ENCODE peak calls at places on chromosomes 7 and 10, in five cellular contexts. One of them, this sample, is unnamed.
A peak's percentile ranks its signal among the peaks of the same experiment; 100 is the strongest.

GRCh38 chr10:132788180-132788830 is 2.4 kb upstream of the NKX6-2 start:
- DNase-seq in tibial artery: no peak
- DNase-seq in H9: no peak
- DNase-seq in uterus: no peak
- DNase-seq in suprapubic skin: no peak
- DNase-seq in this sample: no peak

GRCh38 chr10:78000206-78000605 is 29.1 kb downstream of the POLR3A start:
- DNase-seq in H9: no peak
- DNase-seq in tibial artery: no peak
- DNase-seq in suprapubic skin: no peak
- DNase-seq in uterus: no peak
- DNase-seq in this sample: no peak

GRCh38 chr10:77163670-77164348 is 473.8 kb downstream of the KCNMA1 start:
- DNase-seq in tibial artery: peak; percentile 75
- DNase-seq in H9: no peak
- DNase-seq in uterus: peak; percentile 91
- DNase-seq in suprapubic skin: no peak
- DNase-seq in this sample: no peak

GRCh38 chr7:101593556-101593955 is 35.5 kb downstream of the MYL10 start:
- DNase-seq in suprapubic skin: no peak
- DNase-seq in uterus: no peak
- DNase-seq in tibial artery: no peak
- DNase-seq in H9: no peak
- DNase-seq in this sample: no peak

GRCh38 chr10:93095225-93095624 is 21.5 kb downstream of the CYP26A1 start:
- DNase-seq in H9: no peak
- DNase-seq in uterus: no peak
- DNase-seq in tibial artery: no peak
- DNase-seq in suprapubic skin: no peak
- DNase-seq in this sample: no peak

GRCh38 chr10:61262486-61263261 is 190.5 kb downstream of the TMEM26 start:
- DNase-seq in tibial artery: no peak
- DNase-seq in H9: no peak
- DNase-seq in suprapubic skin: no peak
- DNase-seq in uterus: no peak
- DNase-seq in this sample: no peak

GRCh38 chr7:29131678-29132077 is 14.7 kb downstream of the CPVL start:
- DNase-seq in suprapubic skin: no peak
- DNase-seq in H9: no peak
- DNase-seq in uterus: no peak
- DNase-seq in tibial artery: no peak
- DNase-seq in this sample: no peak

GRCh38 chr7:4718071-4718470 is 36.0 kb downstream of the FOXK1 start:
- DNase-seq in uterus: no peak
- DNase-seq in H9: no peak
- DNase-seq in suprapubic skin: no peak
- DNase-seq in tibial artery: no peak
- DNase-seq in this sample: no peak

GRCh38 chr7:155323001-155323638 is 25.4 kb downstream of the INSIG1 start:
- DNase-seq in uterus: no peak
- DNase-seq in H9: no peak
- DNase-seq in suprapubic skin: no peak
- DNase-seq in tibial artery: no peak
- DNase-seq in this sample: no peak

GRCh38 chr10:123863189-123863580 is 28.4 kb downstream of the CPXM2 start:
- DNase-seq in suprapubic skin: no peak
- DNase-seq in tibial artery: no peak
- DNase-seq in uterus: no peak
- DNase-seq in H9: no peak
- DNase-seq in this sample: no peak

GRCh38 chr10:74186678-74187077 is 35.7 kb downstream of the ADK start:
- DNase-seq in suprapubic skin: no peak
- DNase-seq in uterus: no peak
- DNase-seq in tibial artery: no peak
- DNase-seq in H9: no peak
- DNase-seq in this sample: no peak
- H3K27ac ChIP-seq in suprapubic skin: no peak overlapping the region
- H3K27ac ChIP-seq in uterus: no peak overlapping the region
- H3K27ac ChIP-seq in tibial artery: no peak overlapping the region
- H3K27ac ChIP-seq in H9: no peak overlapping the region
- H3K27ac ChIP-seq in this sample: no peak overlapping the region

GRCh38 chr7:44490351-44491200 is at the start of gene NUDCD3:
- DNase-seq in H9: peak; percentile 87
- DNase-seq in suprapubic skin: peak; percentile 87
- DNase-seq in uterus: peak; percentile 78
- DNase-seq in tibial artery: peak; percentile 88
- DNase-seq in this sample: peak; percentile 79
- TF ChIP-seq CTCF in H9: peak; percentile 25
- TF ChIP-seq CTCF in suprapubic skin: no peak
- TF ChIP-seq CTCF in uterus: no peak
- TF ChIP-seq CTCF in tibial artery: no peak
- TF ChIP-seq CTCF in this sample: peak; percentile 28

GRCh38 chr7:54874804-54875203 is 115.8 kb upstream of the SEC61G start:
- DNase-seq in tibial artery: no peak
- DNase-seq in suprapubic skin: no peak
- DNase-seq in H9: no peak
- DNase-seq in uterus: no peak
- DNase-seq in this sample: no peak
- H3K27ac ChIP-seq in tibial artery: no peak overlapping the region
- H3K27ac ChIP-seq in suprapubic skin: no peak overlapping the region
- H3K27ac ChIP-seq in H9: no peak overlapping the region
- H3K27ac ChIP-seq in uterus: no peak overlapping the region
- H3K27ac ChIP-seq in this sample: no peak overlapping the region

GRCh38 chr10:6065845-6066244 is 3.7 kb upstream of the IL2RA start:
- DNase-seq in tibial artery: peak; percentile 38
- DNase-seq in H9: no peak
- DNase-seq in suprapubic skin: peak; percentile 2
- DNase-seq in uterus: no peak
- DNase-seq in this sample: no peak
- TF ChIP-seq CTCF in tibial artery: no peak
- TF ChIP-seq CTCF in H9: no peak
- TF ChIP-seq CTCF in suprapubic skin: no peak
- TF ChIP-seq CTCF in uterus: no peak
- TF ChIP-seq CTCF in this sample: no peak

DNA sequence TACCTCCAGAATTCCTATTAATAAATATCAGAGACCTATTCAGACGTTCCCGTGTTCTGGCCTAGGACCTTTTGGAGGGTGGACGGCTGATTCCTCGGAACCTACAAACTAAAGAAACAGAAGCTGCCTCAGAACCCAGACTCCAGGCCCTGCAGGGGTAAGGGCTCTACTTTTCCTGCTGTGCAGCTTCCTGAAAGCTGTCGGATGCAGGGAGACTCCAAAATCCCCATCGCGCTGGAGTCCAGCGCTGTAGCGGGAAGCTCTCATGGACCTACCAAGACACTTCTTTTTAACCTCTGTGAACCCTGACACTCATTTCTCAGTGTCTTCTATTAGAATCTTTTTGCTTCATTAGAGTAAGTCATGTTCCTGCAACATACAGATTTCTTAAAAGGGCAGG is 244.5 kb upstream of the PITRM1 start:
- DNase-seq in suprapubic skin: no peak
- DNase-seq in H9: no peak
- DNase-seq in tibial artery: no peak
- DNase-seq in uterus: no peak
- DNase-seq in this sample: no peak
- H3K27ac ChIP-seq in suprapubic skin: no peak overlapping the region
- H3K27ac ChIP-seq in H9: no peak overlapping the region
- H3K27ac ChIP-seq in tibial artery: no peak overlapping the region
- H3K27ac ChIP-seq in uterus: no peak overlapping the region
- H3K27ac ChIP-seq in this sample: no peak overlapping the region

GRCh38 chr7:32163141-32163806 is 93.1 kb upstream of the PDE1C start:
- DNase-seq in tibial artery: peak; percentile 78
- DNase-seq in uterus: peak; percentile 79
- DNase-seq in suprapubic skin: no peak
- DNase-seq in H9: no peak
- DNase-seq in this sample: no peak
- TF ChIP-seq CTCF in tibial artery: no peak
- TF ChIP-seq CTCF in uterus: no peak
- TF ChIP-seq CTCF in suprapubic skin: no peak
- TF ChIP-seq CTCF in H9: no peak
- TF ChIP-seq CTCF in this sample: no peak

GRCh38 chr7:121343302-121343701 is 14.5 kb downstream of the WNT16 start:
- DNase-seq in uterus: no peak
- DNase-seq in H9: no peak
- DNase-seq in tibial artery: no peak
- DNase-seq in suprapubic skin: no peak
- DNase-seq in this sample: no peak

GRCh38 chr7:121344497-121344896 is 15.7 kb downstream of the WNT16 start:
- DNase-seq in suprapubic skin: no peak
- DNase-seq in tibial artery: no peak
- DNase-seq in H9: no peak
- DNase-seq in uterus: no peak
- DNase-seq in this sample: no peak

GRCh38 chr7:121344093-121344492 is 15.3 kb downstream of the WNT16 start:
- DNase-seq in suprapubic skin: no peak
- DNase-seq in uterus: no peak
- DNase-seq in tibial artery: no peak
- DNase-seq in H9: no peak
- DNase-seq in this sample: no peak

GRCh38 chr7:121342631-121343030 is 13.8 kb downstream of the WNT16 start:
- DNase-seq in uterus: no peak
- DNase-seq in tibial artery: no peak
- DNase-seq in suprapubic skin: no peak
- DNase-seq in H9: no peak
- DNase-seq in this sample: no peak

DNA sequence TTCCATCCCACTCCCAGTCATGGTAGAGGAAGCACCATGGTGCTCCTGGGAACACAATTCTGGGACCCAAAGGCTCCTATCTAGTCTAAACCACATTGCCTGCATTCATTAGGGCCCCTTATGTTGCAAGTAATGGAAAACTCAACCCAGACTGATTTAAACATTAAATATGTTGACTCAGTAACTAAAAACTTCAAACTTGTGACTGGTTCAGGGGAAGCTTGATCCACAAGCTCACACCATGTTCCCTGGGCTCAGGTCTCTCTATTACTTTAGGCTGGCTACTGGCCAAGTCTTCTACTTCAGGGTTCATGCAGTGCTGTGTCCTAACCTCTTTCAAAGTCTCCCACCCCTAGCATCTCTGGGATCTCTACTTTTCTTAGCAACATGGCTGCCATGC is 13.1 kb downstream of the WNT16 start:
- DNase-seq in tibial artery: no peak
- DNase-seq in H9: no peak
- DNase-seq in suprapubic skin: no peak
- DNase-seq in uterus: no peak
- DNase-seq in this sample: no peak
- H3K27ac ChIP-seq in tibial artery: no peak overlapping the region
- H3K27ac ChIP-seq in H9: no peak overlapping the region
- H3K27ac ChIP-seq in suprapubic skin: no peak overlapping the region
- H3K27ac ChIP-seq in uterus: no peak overlapping the region
- H3K27ac ChIP-seq in this sample: no peak overlapping the region

GRCh38 chr7:42745357-42746022 is 166.4 kb downstream of the C7orf25 start:
- DNase-seq in tibial artery: no peak
- DNase-seq in uterus: peak; percentile 41
- DNase-seq in H9: peak; percentile 63
- DNase-seq in suprapubic skin: no peak
- DNase-seq in this sample: no peak
- TF ChIP-seq CTCF in tibial artery: peak; percentile 17
- TF ChIP-seq CTCF in uterus: no peak
- TF ChIP-seq CTCF in H9: peak; percentile 83
- TF ChIP-seq CTCF in suprapubic skin: no peak
- TF ChIP-seq CTCF in this sample: peak; percentile 32

GRCh38 chr10:44864637-44865288 is 46.4 kb upstream of the TMEM72 start:
- DNase-seq in H9: peak; percentile 94
- DNase-seq in uterus: peak; percentile 92
- DNase-seq in suprapubic skin: peak; percentile 94
- DNase-seq in tibial artery: peak; percentile 95
- DNase-seq in this sample: peak; percentile 89
- H3K27ac ChIP-seq in H9: no peak overlapping the region
- H3K27ac ChIP-seq in uterus: peak overlapping the region; percentile 81
- H3K27ac ChIP-seq in suprapubic skin: peak overlapping the region; percentile 67
- H3K27ac ChIP-seq in tibial artery: peak overlapping the region; percentile 74
- H3K27ac ChIP-seq in this sample: no peak overlapping the region

This sample was measured in CD4-positive, alpha-beta T cell.